ENCODE peak calls at places on chromosome 6, in four cellular contexts. One of them, this sample, is unnamed.

GRCh38 chr6:33837971-33838665 is 34.3 kb upstream of the MLN start:
- DNase-seq in endothelial cell of umbilical vein: no peak
- DNase-seq in mammary epithelial cell: peak
- DNase-seq in HepG2: no peak
- DNase-seq in this sample: no peak

GRCh38 chr6:13009031-13009430 is 292.5 kb downstream of the PHACTR1 start:
- DNase-seq in HepG2: no peak
- DNase-seq in mammary epithelial cell: no peak
- DNase-seq in endothelial cell of umbilical vein: no peak
- DNase-seq in this sample: no peak

GRCh38 chr6:111888928-111889696 is 15.9 kb upstream of the FYN start:
- DNase-seq in HepG2: no peak
- DNase-seq in mammary epithelial cell: no peak
- DNase-seq in endothelial cell of umbilical vein: peak
- DNase-seq in this sample: no peak

GRCh38 chr6:132520953-132521352 is 8.0 kb upstream of the STX7 start:
- DNase-seq in endothelial cell of umbilical vein: no peak
- DNase-seq in HepG2: no peak
- DNase-seq in mammary epithelial cell: no peak
- DNase-seq in this sample: no peak

GRCh38 chr6:34150766-34151165 is 4.9 kb upstream of the GRM4 start:
- DNase-seq in endothelial cell of umbilical vein: no peak
- DNase-seq in HepG2: no peak
- DNase-seq in mammary epithelial cell: no peak
- DNase-seq in this sample: no peak

GRCh38 chr6:2355155-2355554 is 109.8 kb upstream of the GMDS start:
- DNase-seq in endothelial cell of umbilical vein: no peak
- DNase-seq in HepG2: no peak
- DNase-seq in mammary epithelial cell: no peak
- DNase-seq in this sample: no peak

GRCh38 chr6:7183707-7184106 is 75.9 kb downstream of the RREB1 start:
- DNase-seq in endothelial cell of umbilical vein: no peak
- DNase-seq in mammary epithelial cell: no peak
- DNase-seq in HepG2: no peak
- DNase-seq in this sample: no peak

GRCh38 chr6:15888798-15889772 is 226.3 kb upstream of the DTNBP1 start:
- DNase-seq in HepG2: no peak
- DNase-seq in endothelial cell of umbilical vein: no peak
- DNase-seq in mammary epithelial cell: no peak
- DNase-seq in this sample: no peak

GRCh38 chr6:20577280-20577679 is 43.0 kb downstream of the CDKAL1 start:
- DNase-seq in endothelial cell of umbilical vein: no peak
- DNase-seq in HepG2: no peak
- DNase-seq in mammary epithelial cell: no peak
- DNase-seq in this sample: no peak

GRCh38 chr6:82270791-82271392 is 23.3 kb upstream of the IBTK start:
- DNase-seq in mammary epithelial cell: peak
- DNase-seq in HepG2: peak
- DNase-seq in endothelial cell of umbilical vein: peak
- DNase-seq in this sample: no peak

GRCh38 chr6:70281923-70282902 is 20.7 kb downstream of the COL9A1 start:
- DNase-seq in mammary epithelial cell: no peak
- DNase-seq in endothelial cell of umbilical vein: no peak
- DNase-seq in HepG2: no peak
- DNase-seq in this sample: no peak

GRCh38 chr6:111564482-111564945 is 41.2 kb downstream of the TRAF3IP2 start:
- DNase-seq in endothelial cell of umbilical vein: peak
- DNase-seq in mammary epithelial cell: peak
- DNase-seq in HepG2: no peak
- DNase-seq in this sample: no peak

GRCh38 chr6:38078671-38079070 is 259.1 kb downstream of the ZFAND3 start:
- DNase-seq in HepG2: peak
- DNase-seq in endothelial cell of umbilical vein: no peak
- DNase-seq in mammary epithelial cell: no peak
- DNase-seq in this sample: no peak

GRCh38 chr6:157638779-157639178 is 184.3 kb upstream of the SNX9 start:
- DNase-seq in HepG2: no peak
- DNase-seq in endothelial cell of umbilical vein: no peak
- DNase-seq in mammary epithelial cell: no peak
- DNase-seq in this sample: no peak

GRCh38 chr6:88165877-88166492 is at the start of gene CNR1:
- DNase-seq in endothelial cell of umbilical vein: peak
- DNase-seq in HepG2: no peak
- DNase-seq in mammary epithelial cell: peak
- DNase-seq in this sample: no peak

GRCh38 chr6:112253505-112253841 is 894 bp downstream of the LAMA4 start:
- DNase-seq in mammary epithelial cell: no peak
- DNase-seq in HepG2: no peak
- DNase-seq in endothelial cell of umbilical vein: no peak
- DNase-seq in this sample: no peak

GRCh38 chr6:113137411-113137810 is 719.7 kb upstream of the MARCKS start:
- DNase-seq in endothelial cell of umbilical vein: peak
- DNase-seq in mammary epithelial cell: no peak
- DNase-seq in HepG2: no peak
- DNase-seq in this sample: no peak

GRCh38 chr6:132065556-132065955 is 114.4 kb upstream of the CCN2 start:
- DNase-seq in HepG2: no peak
- DNase-seq in mammary epithelial cell: peak
- DNase-seq in endothelial cell of umbilical vein: peak
- DNase-seq in this sample: no peak

GRCh38 chr6:167826230-167827061 is at the start of gene AFDN:
- DNase-seq in mammary epithelial cell: peak
- DNase-seq in endothelial cell of umbilical vein: no peak
- DNase-seq in HepG2: no peak
- DNase-seq in this sample: peak

GRCh38 chr6:36838896-36839818 is at the start of gene CPNE5:
- DNase-seq in mammary epithelial cell: no peak
- DNase-seq in endothelial cell of umbilical vein: no peak
- DNase-seq in HepG2: no peak
- DNase-seq in this sample: no peak

GRCh38 chr6:147651249-147652063 is 143.0 kb downstream of the SAMD5 start:
- DNase-seq in mammary epithelial cell: no peak
- DNase-seq in endothelial cell of umbilical vein: peak
- DNase-seq in HepG2: no peak
- DNase-seq in this sample: no peak